ENCODE peak calls at places on chromosomes 13 and 19, in seven cellular contexts. H is heart left ventricle, F is spleen, N is fibroblast of mammary gland, D is K562, C is ovary, O is cardiac fibroblast. A is an unnamed sample.

GRCh38 chr13:110182003-110182402 is 125.0 kb downstream of the COL4A1 start:
- DNase-seq in H (no peak), F (no peak), N (no peak), D (no peak), C (no peak), O (no peak), A (no peak)

GRCh38 chr13:31747966-31748365 is 8.6 kb downstream of the RXFP2 start:
- DNase-seq in H (no peak), F (no peak), N (peak), D (no peak), C (no peak), O (no peak), A (no peak)

GRCh38 chr13:43258771-43259170 is 235.4 kb downstream of the DNAJC15 start:
- DNase-seq in H (no peak), F (no peak), N (peak), D (no peak), C (no peak), O (no peak), A (no peak)

GRCh38 chr13:98467263-98467985 is 109.5 kb downstream of the STK24 start:
- DNase-seq in H (no peak), F (no peak), N (no peak), D (no peak), C (no peak), O (no peak), A (no peak)

GRCh38 chr13:50636007-50636704 is 207.3 kb downstream of the DLEU7 start:
- DNase-seq in H (no peak), F (no peak), N (no peak), D (peak), C (no peak), O (peak), A (no peak)

GRCh38 chr13:110023729-110024645 is 237.6 kb upstream of the IRS2 start:
- DNase-seq in H (peak), F (no peak), N (peak), D (no peak), C (peak), O (peak), A (peak)

GRCh38 chr13:27954406-27954851 is 14.7 kb downstream of the CDX2 start:
- DNase-seq in H (no peak), F (peak), N (no peak), D (no peak), C (peak), O (peak), A (no peak)

GRCh38 chr19:18741566-18742121 is 49.5 kb downstream of the COMP start:
- DNase-seq in H (peak), F (no peak), N (no peak), D (no peak), C (no peak), O (peak), A (no peak)

GRCh38 chr19:3104708-3104983 is 10.5 kb downstream of the GNA11 start:
- DNase-seq in H (no peak), F (no peak), N (no peak), D (no peak), C (no peak), O (no peak), A (no peak)

GRCh38 chr13:48570225-48570828 is 37.4 kb upstream of the RCBTB2 start:
- DNase-seq in H (no peak), F (no peak), N (no peak), D (peak), C (no peak), O (no peak), A (no peak)

GRCh38 chr13:48842316-48842715 is 133.4 kb upstream of the FNDC3A start:
- DNase-seq in H (no peak), F (no peak), N (peak), D (no peak), C (no peak), O (no peak), A (no peak)

GRCh38 chr19:33282036-33282686 is 20.2 kb downstream of the CEBPA start:
- DNase-seq in H (no peak), F (no peak), N (no peak), D (no peak), C (no peak), O (no peak), A (no peak)

GRCh38 chr19:35509018-35509652 is 4.3 kb downstream of the DMKN start:
- DNase-seq in H (no peak), F (peak), N (no peak), D (peak), C (peak), O (no peak), A (no peak)

GRCh38 chr19:39514840-39515550 is at the start of gene SELENOV:
- DNase-seq in H (no peak), F (peak), N (no peak), D (peak), C (no peak), O (peak), A (no peak)

GRCh38 chr19:39516270-39516669 is 1.3 kb downstream of the SELENOV start:
- DNase-seq in H (no peak), F (peak), N (no peak), D (no peak), C (no peak), O (no peak), A (no peak)

GRCh38 chr19:39512964-39513363 is 2.0 kb upstream of the SELENOV start:
- DNase-seq in H (no peak), F (no peak), N (no peak), D (no peak), C (no peak), O (no peak), A (peak)

GRCh38 chr19:39517432-39517831 is 2.5 kb downstream of the SELENOV start:
- DNase-seq in H (no peak), F (peak), N (no peak), D (no peak), C (no peak), O (no peak), A (no peak)

DNA sequence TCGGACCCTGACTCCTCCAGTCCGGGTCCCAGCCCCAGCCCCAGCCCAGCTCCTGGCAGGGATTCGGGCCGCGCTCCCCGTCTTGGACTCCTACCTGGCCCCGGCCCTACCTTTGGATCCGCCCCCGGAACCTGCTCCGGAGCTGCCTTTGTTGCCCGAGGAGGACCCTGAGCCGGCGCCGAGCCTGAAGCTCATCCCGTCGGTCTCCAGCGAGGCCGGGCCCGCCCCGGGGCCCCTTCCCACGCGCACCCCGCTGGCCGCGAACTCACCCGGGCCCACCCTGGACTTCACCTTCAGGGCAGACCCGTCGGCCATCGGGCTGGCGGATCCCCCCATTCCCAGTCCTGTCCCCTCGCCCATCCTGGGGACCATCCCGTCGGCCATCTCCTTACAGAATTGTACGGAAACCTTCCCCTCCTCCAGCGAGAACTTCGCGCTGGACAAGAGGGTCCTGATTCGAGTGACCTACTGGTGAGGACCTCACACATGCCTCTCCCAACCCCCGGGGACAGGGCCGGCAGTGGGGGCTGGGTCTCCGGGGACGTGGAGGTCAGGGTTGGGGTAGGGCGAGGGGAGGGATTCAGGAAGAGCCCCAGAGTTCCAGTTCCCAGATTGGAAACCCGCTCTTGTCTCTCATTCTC is 732 bp downstream of the SELENOV start:
- DNase-seq in H (no peak), F (no peak), N (no peak), D (no peak), C (no peak), O (no peak), A (no peak)
- H3K4me3 ChIP-seq in H (peak), F (peak), N (no peak), D (no peak), C (peak), O (peak), A (no peak)

DNA sequence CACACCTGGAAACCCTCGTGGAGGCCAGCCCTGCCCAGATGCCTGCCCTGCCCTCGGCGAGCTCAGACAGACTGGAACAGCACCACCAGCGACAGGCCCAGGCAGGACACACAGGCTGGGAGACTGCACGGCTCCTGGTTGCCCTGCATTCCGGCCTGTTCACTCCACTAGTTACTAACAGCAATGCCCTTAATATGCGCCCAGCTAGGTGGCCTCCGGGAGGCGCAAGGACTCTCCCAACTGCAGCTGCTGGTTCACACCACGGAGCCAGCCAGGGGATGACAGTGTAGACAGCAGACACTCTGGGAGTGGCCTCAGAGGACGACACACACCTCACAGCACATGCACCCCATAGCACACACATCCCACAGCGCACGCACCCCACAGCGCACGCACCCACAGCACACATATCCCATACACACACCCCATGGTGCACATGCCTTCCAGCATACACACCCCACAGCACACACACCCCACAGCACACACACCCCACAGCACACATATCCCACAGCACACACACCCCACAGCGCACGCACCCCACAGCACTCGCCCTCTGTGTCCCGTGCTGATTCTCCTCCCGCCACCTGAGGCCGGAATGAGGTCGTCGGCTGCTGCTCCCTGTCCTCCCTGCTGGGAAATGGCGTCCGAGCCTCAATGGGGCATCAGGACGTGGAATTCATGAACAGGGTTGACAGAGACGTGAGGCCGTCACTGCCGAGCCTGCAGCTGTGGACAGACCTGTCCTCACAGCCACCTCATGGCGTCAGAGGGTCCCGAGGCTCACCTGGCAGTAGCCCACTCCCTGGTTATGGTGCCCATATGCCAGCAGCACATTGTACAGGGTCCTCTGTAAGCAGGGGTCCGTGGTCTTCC is 13.6 kb downstream of the GRTP1 start:
- DNase-seq in H (no peak), F (peak), N (no peak), D (no peak), C (no peak), O (no peak), A (no peak)
- TF ChIP-seq CTCF in H (no peak), F (no peak), N (no peak), D (no peak), C (no peak), O (no peak), A (no peak)

GRCh38 chr19:5828661-5829566 is 10.6 kb downstream of the FUT6 start:
- DNase-seq in H (peak), F (no peak), N (no peak), D (no peak), C (no peak), O (peak), A (peak)

GRCh38 chr19:5831152-5831551 is 8.3 kb downstream of the FUT6 start:
- DNase-seq in H (no peak), F (no peak), N (no peak), D (no peak), C (no peak), O (no peak), A (no peak)

GRCh38 chr19:5827891-5828660 is 11.4 kb downstream of the FUT6 start:
- DNase-seq in H (peak), F (peak), N (peak), D (peak), C (peak), O (peak), A (peak)

GRCh38 chr19:5832049-5832448 is 7.5 kb downstream of the FUT6 start:
- DNase-seq in H (no peak), F (no peak), N (no peak), D (no peak), C (no peak), O (no peak), A (no peak)

DNA sequence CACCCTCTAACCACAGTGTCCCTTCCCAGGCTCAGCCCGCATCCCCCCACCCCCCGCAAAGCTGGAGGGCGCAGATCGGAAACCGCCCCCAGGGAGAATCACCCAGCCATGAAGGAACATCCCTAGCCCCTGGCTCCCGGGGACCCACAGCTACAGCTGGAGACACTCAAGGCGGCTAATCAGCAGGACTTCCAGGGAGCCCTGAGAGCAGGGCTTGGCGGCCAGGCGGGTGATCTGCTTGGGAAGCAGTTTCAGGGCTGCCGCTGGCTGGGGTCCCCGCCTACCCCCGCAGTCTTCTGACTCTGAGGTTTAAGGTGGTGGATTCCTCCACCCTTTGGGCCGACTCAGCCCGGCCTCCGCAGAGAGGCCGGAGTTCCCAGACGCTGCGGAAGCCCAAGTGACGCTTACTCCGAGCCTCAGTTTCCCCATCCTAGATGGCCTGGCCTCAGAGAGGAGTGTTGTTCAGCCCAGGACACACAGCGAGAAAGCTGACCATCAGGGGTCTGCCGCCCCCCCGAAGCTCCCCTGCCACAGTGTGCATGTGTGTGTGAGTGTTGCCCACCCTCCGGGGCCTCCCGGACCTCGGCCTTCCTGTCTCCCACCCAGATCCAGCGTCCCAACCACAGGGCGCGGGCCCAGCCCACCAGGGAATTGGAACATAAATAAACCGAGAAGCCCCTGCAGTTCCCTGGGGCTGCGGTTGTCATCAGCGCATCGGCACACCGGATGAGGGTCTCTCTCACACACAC is 9.8 kb downstream of the FUT6 start:
- DNase-seq in H (no peak), F (no peak), N (no peak), D (no peak), C (no peak), O (no peak), A (no peak)
- H3K4me3 ChIP-seq in H (no peak), F (no peak), N (no peak), D (no peak), C (no peak), O (no peak), A (no peak)

DNA sequence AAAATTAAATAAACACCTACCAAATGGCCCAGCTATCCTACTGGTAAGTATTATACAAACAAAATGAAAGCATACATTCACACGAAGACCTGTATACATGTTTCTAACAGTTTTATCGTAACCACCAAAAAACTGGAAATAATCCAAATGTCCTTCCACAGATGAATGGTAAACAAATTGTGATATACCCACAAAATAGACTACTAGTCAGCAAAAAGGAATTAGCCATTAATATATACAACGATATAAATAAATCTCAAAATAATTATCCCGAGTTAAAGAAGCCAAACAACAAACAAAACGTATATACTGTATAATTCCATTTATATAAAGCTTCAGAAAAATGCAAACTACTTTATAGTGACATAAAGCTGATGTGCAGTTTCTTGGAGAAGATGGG is 106.3 kb upstream of the SERTM1 start:
- DNase-seq in H (no peak), F (no peak), N (no peak), D (no peak), C (no peak), O (no peak), A (no peak)
- TF ChIP-seq CTCF in H (no peak), F (no peak), N (no peak), D (no peak), C (no peak), O (no peak), A (no peak)

GRCh38 chr13:40653558-40654318 is 12.7 kb downstream of the FOXO1 start:
- DNase-seq in H (no peak), F (no peak), N (no peak), D (no peak), C (no peak), O (peak), A (peak)
- H3K4me3 ChIP-seq in H (no peak), F (no peak), N (no peak), D (no peak), C (no peak), O (no peak), A (no peak)

GRCh38 chr13:34420975-34421719 is 520.9 kb upstream of the NBEA start:
- DNase-seq in H (no peak), F (no peak), N (no peak), D (no peak), C (no peak), O (no peak), A (no peak)
- TF ChIP-seq CTCF in H (no peak), F (no peak), N (peak), D (no peak), C (no peak), O (peak), A (peak)

GRCh38 chr13:45238945-45239795 is 38.3 kb upstream of the KCTD4 start:
- DNase-seq in H (no peak), F (no peak), N (peak), D (no peak), C (no peak), O (peak), A (peak)

GRCh38 chr13:45242070-45242469 is 41.2 kb upstream of the KCTD4 start:
- DNase-seq in H (no peak), F (no peak), N (peak), D (no peak), C (no peak), O (peak), A (peak)

GRCh38 chr13:45242524-45242923 is 41.7 kb upstream of the KCTD4 start:
- DNase-seq in H (no peak), F (no peak), N (no peak), D (no peak), C (no peak), O (no peak), A (no peak)

DNA sequence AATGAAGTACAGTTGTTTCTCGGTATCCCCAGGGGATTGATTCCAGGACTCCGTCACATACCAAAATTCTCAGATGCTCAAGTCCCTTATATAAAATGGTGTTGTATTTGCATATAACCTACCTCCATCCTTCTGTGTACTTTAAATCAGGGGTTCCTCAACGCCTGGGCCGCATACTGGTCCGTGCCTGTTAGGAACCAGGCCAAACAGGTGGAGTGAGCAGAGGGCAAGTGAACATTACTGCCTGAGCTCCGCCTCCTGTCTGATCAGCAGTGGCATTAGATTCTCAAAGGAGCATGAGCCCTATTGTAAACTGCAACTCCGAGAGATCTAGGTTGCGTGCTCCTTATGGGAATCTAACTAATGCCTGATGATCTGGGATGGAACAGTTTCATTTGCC is 42.2 kb upstream of the KCTD4 start:
- DNase-seq in H (no peak), F (no peak), N (no peak), D (no peak), C (no peak), O (no peak), A (no peak)
- H3K4me3 ChIP-seq in H (no peak), F (no peak), N (no peak), D (no peak), C (no peak), O (no peak), A (no peak)

GRCh38 chr19:8000298-8001038 is 5.0 kb downstream of the ELAVL1 start:
- DNase-seq in H (no peak), F (no peak), N (no peak), D (no peak), C (no peak), O (no peak), A (no peak)

GRCh38 chr19:7999376-7999775 is 6.1 kb downstream of the ELAVL1 start:
- DNase-seq in H (no peak), F (no peak), N (no peak), D (no peak), C (no peak), O (no peak), A (no peak)

GRCh38 chr19:8001995-8002849 is 3.2 kb downstream of the ELAVL1 start:
- DNase-seq in H (peak), F (peak), N (peak), D (peak), C (peak), O (peak), A (peak)

GRCh38 chr19:8004001-8004400 is 1.4 kb downstream of the ELAVL1 start:
- DNase-seq in H (no peak), F (no peak), N (no peak), D (no peak), C (no peak), O (no peak), A (no peak)

DNA sequence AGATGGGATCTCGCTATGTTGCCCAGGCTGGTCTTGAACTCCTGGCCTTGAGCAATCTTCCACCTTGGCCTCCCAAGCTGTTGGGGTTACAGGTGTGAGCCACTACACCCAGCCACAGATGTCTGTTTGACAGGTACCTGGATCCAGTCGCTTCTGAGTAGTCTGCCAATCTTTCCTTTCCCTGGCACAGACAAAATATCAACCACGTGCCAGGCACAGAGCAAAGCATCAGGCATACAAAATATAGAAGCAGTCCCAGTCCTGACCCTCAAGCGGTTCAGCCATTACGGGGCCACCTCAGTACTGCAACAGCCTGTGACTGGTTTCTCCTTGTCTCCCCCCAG is 3.8 kb downstream of the ELAVL1 start:
- DNase-seq in H (no peak), F (no peak), N (no peak), D (peak), C (no peak), O (no peak), A (no peak)
- TF ChIP-seq CTCF in H (no peak), F (no peak), N (no peak), D (no peak), C (no peak), O (no peak), A (no peak)

DNA sequence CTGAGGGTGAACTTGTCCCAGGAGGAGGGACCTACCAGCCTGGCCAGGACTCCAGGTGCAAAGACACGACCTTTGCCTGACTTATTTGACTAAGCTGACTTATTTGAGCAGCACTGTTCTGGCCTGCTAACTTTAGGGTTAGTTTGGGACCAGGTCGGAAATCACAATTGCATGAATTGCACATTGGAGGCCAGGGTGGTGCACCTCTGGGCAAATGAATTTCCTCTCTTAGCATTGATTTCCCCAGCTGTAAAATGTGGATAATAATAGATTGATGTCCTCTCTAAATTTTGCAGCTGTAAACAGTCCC is 1.4 kb upstream of the BST2 start:
- DNase-seq in H (no peak), F (no peak), N (no peak), D (no peak), C (no peak), O (no peak), A (no peak)
- H3K4me3 ChIP-seq in H (peak), F (peak), N (no peak), D (peak), C (peak), O (no peak), A (no peak)

A was measured in fibroblast of the aortic adventitia.